ENCODE peak calls at places on chromosomes 3 and 15, in eight cellular contexts. N, Q, H, A, J, X, B and G are unnamed samples.

GRCh38 chr3:139280027-139280671 is 63.7 kb upstream of the MRPS22 start:
- DNase-seq in A (no peak), Q (no peak), N (no peak), H (peak; percentile 28), J (no peak), X (no peak), B (no peak), G (no peak)

GRCh38 chr15:84911879-84912660 is 27.6 kb downstream of the SLC28A1 start:
- DNase-seq in H (peak; percentile 95), N (peak; percentile 96), A (peak; percentile 99), Q (peak; percentile 93), J (peak; percentile 89), X (no peak), B (no peak), G (no peak)

GRCh38 chr15:72060687-72061250 is 57.2 kb downstream of the MYO9A start:
- DNase-seq in B (no peak), H (no peak), X (no peak), N (no peak), Q (no peak), J (no peak), A (no peak), G (no peak)

GRCh38 chr3:32238027-32238815 is at the start of gene CMTM8:
- DNase-seq in Q (peak; percentile 71), B (peak; percentile 50), N (no peak), J (no peak), X (peak; percentile 1), H (peak; percentile 79), A (peak; percentile 37), G (no peak)

GRCh38 chr3:45790611-45791010 is 5.7 kb downstream of the SLC6A20 start:
- DNase-seq in J (no peak), N (no peak), X (no peak), Q (no peak), A (no peak), H (no peak), B (no peak), G (no peak)

GRCh38 chr3:34015204-34016142 is 217.0 kb downstream of the PDCD6IP start:
- DNase-seq in N (no peak), X (no peak), Q (no peak), B (peak; percentile 36), A (peak; percentile 20), J (no peak), H (no peak), G (no peak)

GRCh38 chr3:33064929-33065328 is 32.0 kb downstream of the GLB1 start:
- DNase-seq in J (no peak), A (no peak), X (no peak), H (no peak), B (peak; percentile 26), Q (no peak), N (no peak), G (no peak)

GRCh38 chr3:129561619-129562248 is 18.8 kb downstream of the H1-8 start:
- DNase-seq in A (no peak), J (no peak), Q (no peak), N (peak; percentile 58), H (no peak), X (no peak), B (no peak), G (no peak)

GRCh38 chr3:188339410-188340295 is 185.7 kb downstream of the LPP start:
- DNase-seq in Q (no peak), N (no peak), J (no peak), H (no peak), A (no peak), B (no peak), X (no peak), G (no peak)

GRCh38 chr3:50971487-50971924 is 296.8 kb downstream of the DOCK3 start:
- DNase-seq in J (no peak), N (peak; percentile 64), B (peak; percentile 78), X (no peak), A (peak; percentile 51), Q (no peak), H (no peak), G (peak; percentile 52)

GRCh38 chr3:97265237-97266005 is 451.0 kb downstream of the EPHA6 start:
- DNase-seq in Q (no peak), A (no peak), X (no peak), J (no peak), B (no peak), N (no peak), H (peak; percentile 32), G (no peak)

GRCh38 chr3:35864871-35865270 is 225.5 kb downstream of the ARPP21 start:
- DNase-seq in J (no peak), A (no peak), X (no peak), Q (no peak), H (no peak), N (no peak), B (no peak), G (no peak)

GRCh38 chr3:21294768-21295167 is 456.2 kb downstream of the ZNF385D start:
- DNase-seq in N (no peak), X (no peak), A (peak; percentile 31), J (no peak), Q (no peak), H (no peak), B (no peak), G (no peak)

GRCh38 chr3:156620260-156620659 is 54.1 kb upstream of the TIPARP start:
- DNase-seq in Q (no peak), B (no peak), X (no peak), J (no peak), A (no peak), N (no peak), H (no peak), G (no peak)

GRCh38 chr3:100970537-100970936 is 22.7 kb downstream of the ABI3BP start:
- DNase-seq in B (no peak), H (no peak), X (no peak), A (no peak), N (no peak), Q (no peak), J (no peak), G (no peak)

GRCh38 chr3:43998841-43999805 is 242.6 kb upstream of the TOPAZ1 start:
- DNase-seq in J (no peak), B (no peak), Q (no peak), H (peak; percentile 74), N (no peak), A (peak; percentile 84), X (no peak), G (no peak)

GRCh38 chr15:101026686-101027272 is 107.6 kb downstream of the LRRK1 start:
- DNase-seq in Q (peak; percentile 54), J (no peak), X (no peak), H (peak; percentile 36), N (peak; percentile 67), B (no peak), A (no peak), G (no peak)

GRCh38 chr15:80567721-80568157 is 127.4 kb upstream of the ABHD17C start:
- DNase-seq in A (peak; percentile 89), X (no peak), N (peak; percentile 83), H (no peak), J (peak; percentile 54), Q (peak; percentile 45), B (peak; percentile 87), G (no peak)

GRCh38 chr15:39358441-39359041 is 222.3 kb upstream of the THBS1 start:
- DNase-seq in B (no peak), H (no peak), Q (peak; percentile 52), J (no peak), N (peak; percentile 66), X (no peak), A (peak; percentile 57), G (no peak)

GRCh38 chr15:76433798-76434400 is 97.3 kb downstream of the ISL2 start:
- DNase-seq in X (no peak), H (no peak), J (no peak), Q (no peak), B (no peak), A (peak; percentile 9), N (no peak), G (no peak)

GRCh38 chr3:56467801-56468183 is 475 bp downstream of the ERC2 start:
- DNase-seq in J (no peak), A (no peak), X (no peak), B (no peak), Q (peak; percentile 18), N (no peak), H (no peak), G (no peak)

GRCh38 chr3:193297421-193297820 is 56.4 kb downstream of the PLAAT1 start:
- DNase-seq in J (no peak), B (no peak), H (no peak), X (no peak), Q (no peak), N (no peak), A (peak; percentile 86), G (no peak)

GRCh38 chr3:157785071-157785826 is 282.0 kb upstream of the VEPH1 start:
- DNase-seq in J (peak; percentile 20), A (peak; percentile 92), Q (no peak), H (no peak), X (no peak), N (peak; percentile 54), B (no peak), G (no peak)